ENCODE peak calls at places on chromosomes 2 and 18, in five cellular contexts. N is Calu3; E is activated effector memory CD4-positive, alpha-beta T cell treated with Interleukin-2 at 50 U/mL for 16 hours; M is fibroblast of gingiva; G is osteoblast. Z is an unnamed sample.

GRCh38 chr2:70523672-70523995 is 30.0 kb downstream of the TGFA start:
- DNase-seq in N (no peak), E (no peak), M (no peak), G (no peak), Z (no peak)

GRCh38 chr2:70553334-70553583 is 367 bp downstream of the TGFA start:
- DNase-seq in N (peak), E (no peak), M (no peak), G (no peak), Z (peak)

GRCh38 chr2:82344670-82345069 is 2040.1 kb upstream of the LRRTM1 start:
- DNase-seq in N (no peak), E (no peak), M (no peak), G (no peak), Z (no peak)

GRCh38 chr2:190159453-190159852 is 96.9 kb upstream of the MSTN start:
- DNase-seq in N (no peak), E (no peak), M (peak), G (peak), Z (no peak)

GRCh38 chr2:108936868-108937265 is 52.2 kb downstream of the EDAR start:
- DNase-seq in N (no peak), E (no peak), M (no peak), G (peak), Z (no peak)

GRCh38 chr18:2878656-2879330 is 32.0 kb downstream of the EMILIN2 start:
- DNase-seq in N (no peak), E (no peak), M (no peak), G (no peak), Z (no peak)

GRCh38 chr18:49247786-49248185 is 212.7 kb downstream of the DYM start:
- DNase-seq in N (no peak), E (no peak), M (peak), G (no peak), Z (no peak)

GRCh38 chr2:30264236-30264635 is 32.9 kb downstream of the LBH start:
- DNase-seq in N (no peak), E (no peak), M (no peak), G (no peak), Z (no peak)

GRCh38 chr2:170578596-170578995 is 136.5 kb upstream of the SP5 start:
- DNase-seq in N (no peak), E (no peak), M (no peak), G (no peak), Z (no peak)

GRCh38 chr2:147937744-147938349 is 82.7 kb downstream of the ORC4 start:
- DNase-seq in N (no peak), E (no peak), M (peak), G (peak), Z (peak)

GRCh38 chr2:127196998-127197397 is 23.1 kb downstream of the CYP27C1 start:
- DNase-seq in N (no peak), E (no peak), M (no peak), G (no peak), Z (peak)

GRCh38 chr2:198383392-198383791 is 579.0 kb downstream of the PLCL1 start:
- DNase-seq in N (no peak), E (no peak), M (no peak), G (no peak), Z (no peak)

GRCh38 chr2:110716959-110717645 is 15.3 kb upstream of the ACOXL start:
- DNase-seq in N (no peak), E (no peak), M (peak), G (peak), Z (no peak)

GRCh38 chr2:20370191-20370590 is 19.5 kb upstream of the PUM2 start:
- DNase-seq in N (no peak), E (no peak), M (peak), G (no peak), Z (no peak)

GRCh38 chr18:35117951-35118411 is 76.8 kb downstream of the MAPRE2 start:
- DNase-seq in N (no peak), E (no peak), M (peak), G (no peak), Z (no peak)

GRCh38 chr18:8706981-8707940 is 1.9 kb downstream of the MTCL1 start:
- DNase-seq in N (peak), E (no peak), M (peak), G (peak), Z (no peak)

GRCh38 chr2:113818382-113818951 is 62.0 kb upstream of the SLC35F5 start:
- DNase-seq in N (peak), E (no peak), M (peak), G (peak), Z (peak)

GRCh38 chr2:84959045-84959493 is 11.9 kb upstream of the KCMF1 start:
- DNase-seq in N (no peak), E (no peak), M (peak), G (peak), Z (peak)

GRCh38 chr2:219344756-219345458 is 12.4 kb upstream of the RESP18 start:
- DNase-seq in N (peak), E (no peak), M (no peak), G (peak), Z (no peak)

GRCh38 chr2:160490760-160491367 is 2.7 kb downstream of the RBMS1 start:
- DNase-seq in N (no peak), E (no peak), M (no peak), G (no peak), Z (no peak)

GRCh38 chr2:178804791-178805190 is 2.4 kb downstream of the TTN start:
- DNase-seq in N (no peak), E (no peak), M (no peak), G (peak), Z (peak)

GRCh38 chr18:79915161-79916127 is 36.0 kb downstream of the SLC66A2 start:
- DNase-seq in N (no peak), E (no peak), M (no peak), G (peak), Z (no peak)

GRCh38 chr2:232368311-232368731 is 10.2 kb upstream of the ALPP start:
- DNase-seq in N (no peak), E (no peak), M (no peak), G (peak), Z (no peak)

GRCh38 chr18:11053293-11053692 is 96.1 kb downstream of the PIEZO2 start:
- DNase-seq in N (no peak), E (no peak), M (no peak), G (no peak), Z (no peak)

GRCh38 chr2:196241175-196241574 is 69.8 kb upstream of the STK17B start:
- DNase-seq in N (no peak), E (no peak), M (no peak), G (no peak), Z (no peak)

GRCh38 chr2:149561309-149561926 is 26.2 kb downstream of the MMADHC start:
- DNase-seq in N (peak), E (no peak), M (no peak), G (no peak), Z (peak)

GRCh38 chr2:138035597-138036217 is 71.4 kb downstream of the HNMT start:
- DNase-seq in N (no peak), E (no peak), M (peak), G (no peak), Z (no peak)

GRCh38 chr2:112724611-112725525 is 4.0 kb downstream of the NT5DC4 start:
- DNase-seq in N (peak), E (no peak), M (no peak), G (no peak), Z (no peak)

GRCh38 chr18:40356153-40356552 is 1598.9 kb upstream of the PIK3C3 start:
- DNase-seq in N (no peak), E (no peak), M (no peak), G (no peak), Z (no peak)

GRCh38 chr2:7242189-7242867 is 325.1 kb downstream of the RNF144A start:
- DNase-seq in N (no peak), E (no peak), M (no peak), G (no peak), Z (no peak)

GRCh38 chr2:218710334-218710686 is 325 bp upstream of the TTLL4 start:
- DNase-seq in N (no peak), E (no peak), M (no peak), G (no peak), Z (no peak)

GRCh38 chr2:201790989-201791388 is 10.3 kb upstream of the ALS2 start:
- DNase-seq in N (no peak), E (no peak), M (no peak), G (no peak), Z (no peak)

GRCh38 chr2:127392828-127393578 is 5.2 kb upstream of the MAP3K2 start:
- DNase-seq in N (no peak), E (no peak), M (no peak), G (no peak), Z (no peak)

GRCh38 chr18:8084160-8084559 is 517.0 kb downstream of the PTPRM start:
- DNase-seq in N (peak), E (no peak), M (peak), G (peak), Z (no peak)

GRCh38 chr2:109246616-109247015 is 117.6 kb downstream of the SH3RF3 start:
- DNase-seq in N (no peak), E (no peak), M (no peak), G (no peak), Z (no peak)

GRCh38 chr18:59823611-59824195 is 76.1 kb upstream of the PMAIP1 start:
- DNase-seq in N (peak), E (no peak), M (peak), G (peak), Z (peak)